ENCODE peak calls at places on chromosomes 4 and X, in four cellular contexts. One of them, this sample, is unnamed.

GRCh38 chr4:152516156-152516555 is 19.7 kb downstream of the FBXW7 start:
- DNase-seq in NCI-H1092 treated with DMSO at 0.1 percent for 48 hours: no peak
- DNase-seq in NCI-H2081: no peak
- DNase-seq in pons: no peak
- DNase-seq in this sample: no peak

GRCh38 chr4:174038481-174038880 is 245.0 kb downstream of the FBXO8 start:
- DNase-seq in NCI-H2081: no peak
- DNase-seq in pons: no peak
- DNase-seq in NCI-H1092 treated with DMSO at 0.1 percent for 48 hours: no peak
- DNase-seq in this sample: no peak

GRCh38 chrX:21745756-21746155 is 12.2 kb downstream of the SMPX start:
- DNase-seq in NCI-H2081: peak
- DNase-seq in NCI-H1092 treated with DMSO at 0.1 percent for 48 hours: peak
- DNase-seq in pons: peak
- DNase-seq in this sample: peak

GRCh38 chrX:72652132-72652531 is 62.0 kb downstream of the PHKA1 start:
- DNase-seq in NCI-H2081: no peak
- DNase-seq in NCI-H1092 treated with DMSO at 0.1 percent for 48 hours: no peak
- DNase-seq in pons: peak
- DNase-seq in this sample: no peak

GRCh38 chr4:122341906-122342305 is 36.9 kb upstream of the ADAD1 start:
- DNase-seq in NCI-H2081: no peak
- DNase-seq in pons: no peak
- DNase-seq in NCI-H1092 treated with DMSO at 0.1 percent for 48 hours: no peak
- DNase-seq in this sample: no peak

GRCh38 chr4:38898245-38898644 is 30.6 kb downstream of the FAM114A1 start:
- DNase-seq in NCI-H2081: no peak
- DNase-seq in NCI-H1092 treated with DMSO at 0.1 percent for 48 hours: no peak
- DNase-seq in pons: no peak
- DNase-seq in this sample: no peak

GRCh38 chr4:72283357-72283756 is 251.6 kb downstream of the NPFFR2 start:
- DNase-seq in pons: no peak
- DNase-seq in NCI-H2081: no peak
- DNase-seq in NCI-H1092 treated with DMSO at 0.1 percent for 48 hours: no peak
- DNase-seq in this sample: no peak

GRCh38 chrX:136067097-136067496 is 80.2 kb upstream of the FHL1 start:
- DNase-seq in NCI-H2081: no peak
- DNase-seq in pons: no peak
- DNase-seq in NCI-H1092 treated with DMSO at 0.1 percent for 48 hours: no peak
- DNase-seq in this sample: no peak

GRCh38 chr4:7426525-7427171 is 8.1 kb downstream of the PSAPL1 start:
- DNase-seq in NCI-H1092 treated with DMSO at 0.1 percent for 48 hours: no peak
- DNase-seq in pons: no peak
- DNase-seq in NCI-H2081: no peak
- DNase-seq in this sample: no peak

GRCh38 chr4:2417196-2417764 is 1.2 kb downstream of the ZFYVE28 start:
- DNase-seq in NCI-H1092 treated with DMSO at 0.1 percent for 48 hours: no peak
- DNase-seq in NCI-H2081: no peak
- DNase-seq in pons: no peak
- DNase-seq in this sample: no peak

GRCh38 chr4:39178706-39179105 is 3.6 kb upstream of the WDR19 start:
- DNase-seq in NCI-H1092 treated with DMSO at 0.1 percent for 48 hours: no peak
- DNase-seq in NCI-H2081: no peak
- DNase-seq in pons: no peak
- DNase-seq in this sample: no peak

GRCh38 chrX:140836874-140837273 is 127.3 kb downstream of the LINC00632 start:
- DNase-seq in pons: no peak
- DNase-seq in NCI-H2081: no peak
- DNase-seq in NCI-H1092 treated with DMSO at 0.1 percent for 48 hours: no peak
- DNase-seq in this sample: no peak

GRCh38 chr4:71333960-71334951 is 4.6 kb upstream of the SLC4A4 start:
- DNase-seq in NCI-H1092 treated with DMSO at 0.1 percent for 48 hours: no peak
- DNase-seq in NCI-H2081: no peak
- DNase-seq in pons: no peak
- DNase-seq in this sample: no peak

GRCh38 chr4:94516999-94517398 is 65.3 kb downstream of the PDLIM5 start:
- DNase-seq in NCI-H1092 treated with DMSO at 0.1 percent for 48 hours: no peak
- DNase-seq in pons: no peak
- DNase-seq in NCI-H2081: no peak
- DNase-seq in this sample: peak

GRCh38 chr4:6290256-6290655 is 20.6 kb downstream of the WFS1 start:
- DNase-seq in pons: no peak
- DNase-seq in NCI-H2081: no peak
- DNase-seq in NCI-H1092 treated with DMSO at 0.1 percent for 48 hours: no peak
- DNase-seq in this sample: no peak

GRCh38 chr4:184384056-184384809 is 90.1 kb downstream of the IRF2 start:
- DNase-seq in NCI-H2081: no peak
- DNase-seq in pons: peak
- DNase-seq in NCI-H1092 treated with DMSO at 0.1 percent for 48 hours: no peak
- DNase-seq in this sample: no peak